ENCODE peak calls at places on chromosome 5, in five cellular contexts. U, I, Z, G and B are unnamed samples.

GRCh38 chr5:54425258-54425657 is 30.2 kb upstream of the HSPB3 start:
- DNase-seq in U (no peak), I (no peak), Z (no peak), G (no peak), B (no peak)

GRCh38 chr5:150313921-150314716 is 11.4 kb upstream of the ARSI start:
- DNase-seq in U (no peak), I (no peak), Z (no peak), G (no peak), B (no peak)

GRCh38 chr5:168916852-168917251 is 337.7 kb upstream of the PANK3 start:
- DNase-seq in U (peak), I (no peak), Z (peak), G (peak), B (no peak)

GRCh38 chr5:93929146-93929545 is 187.7 kb upstream of the POU5F2 start:
- DNase-seq in U (no peak), I (no peak), Z (no peak), G (peak), B (peak)

GRCh38 chr5:140608730-140609520 is 24.1 kb downstream of the CD14 start:
- DNase-seq in U (peak), I (no peak), Z (peak), G (peak), B (no peak)

GRCh38 chr5:60841361-60841760 is 2.7 kb downstream of the ELOVL7 start:
- DNase-seq in U (no peak), I (peak), Z (no peak), G (no peak), B (no peak)

GRCh38 chr5:162699361-162699760 is 631.8 kb downstream of the GABRG2 start:
- DNase-seq in U (no peak), I (no peak), Z (no peak), G (no peak), B (no peak)

GRCh38 chr5:3365501-3366215 is 230.0 kb upstream of the IRX1 start:
- DNase-seq in U (no peak), I (no peak), Z (no peak), G (no peak), B (no peak)

GRCh38 chr5:18314192-18314778 is 680.0 kb downstream of the TAF11L14 start:
- DNase-seq in U (peak), I (no peak), Z (peak), G (peak), B (peak)

GRCh38 chr5:54632131-54632551 is 114.6 kb downstream of the SNX18 start:
- DNase-seq in U (no peak), I (no peak), Z (no peak), G (no peak), B (no peak)